ENCODE peak calls at places on chromosome 16, in eight cellular contexts. A is HTR-8/SVneo, I is ACHN, C is AG08395, L is non-pigmented ciliary epithelial cell, J is A549, S is left lobe of liver, W is left cardiac atrium. E is an unnamed sample.

GRCh38 chr16:49092704-49093103 is 188.9 kb downstream of the CBLN1 start:
- DNase-seq in A (no peak), I (no peak), C (no peak), L (no peak), J (no peak), S (no peak), W (no peak), E (no peak)

GRCh38 chr16:5560084-5560483 is 462.5 kb upstream of the EEF2KMT start:
- DNase-seq in A (no peak), I (no peak), C (no peak), L (no peak), J (no peak), S (no peak), W (no peak), E (no peak)

GRCh38 chr16:79316004-79316458 is 284.5 kb downstream of the MAF start:
- DNase-seq in A (no peak), I (no peak), C (no peak), L (no peak), J (no peak), S (no peak), W (no peak), E (no peak)

GRCh38 chr16:68756250-68757051 is 19.4 kb downstream of the CDH1 start:
- DNase-seq in A (no peak), I (no peak), C (no peak), L (no peak), J (peak), S (no peak), W (no peak), E (no peak)

GRCh38 chr16:80314042-80314441 is 226.8 kb upstream of the DYNLRB2 start:
- DNase-seq in A (no peak), I (no peak), C (no peak), L (no peak), J (no peak), S (no peak), W (no peak), E (no peak)

GRCh38 chr16:30092373-30093010 is 768 bp upstream of the TBX6 start:
- DNase-seq in A (no peak), I (peak), C (peak), L (no peak), J (peak), S (peak), W (peak), E (no peak)

GRCh38 chr16:89924298-89924924 is 1.3 kb downstream of the TUBB3 start:
- DNase-seq in A (no peak), I (peak), C (no peak), L (no peak), J (peak), S (no peak), W (peak), E (no peak)

GRCh38 chr16:84005391-84005790 is 37.2 kb downstream of the SLC38A8 start:
- DNase-seq in A (no peak), I (no peak), C (no peak), L (no peak), J (no peak), S (no peak), W (no peak), E (no peak)

GRCh38 chr16:87765473-87765775 is 362 bp downstream of the KLHDC4 start:
- DNase-seq in A (peak), I (peak), C (no peak), L (no peak), J (no peak), S (no peak), W (no peak), E (no peak)

GRCh38 chr16:11181889-11182279 is 74.1 kb downstream of the SOCS1 start:
- DNase-seq in A (no peak), I (peak), C (no peak), L (no peak), J (no peak), S (no peak), W (no peak), E (no peak)

GRCh38 chr16:27123795-27124194 is 57.1 kb downstream of the C16orf82 start:
- DNase-seq in A (no peak), I (no peak), C (no peak), L (no peak), J (no peak), S (no peak), W (no peak), E (no peak)

GRCh38 chr16:2471016-2471652 is at the start of gene NTN3:
- DNase-seq in A (no peak), I (no peak), C (no peak), L (no peak), J (no peak), S (peak), W (no peak), E (no peak)

GRCh38 chr16:68762996-68763756 is 26.1 kb downstream of the CDH1 start:
- DNase-seq in A (no peak), I (no peak), C (peak), L (no peak), J (no peak), S (no peak), W (no peak), E (no peak)

GRCh38 chr16:67463691-67464090 is 17.3 kb downstream of the ATP6V0D1 start:
- DNase-seq in A (no peak), I (no peak), C (no peak), L (no peak), J (no peak), S (no peak), W (no peak), E (no peak)

GRCh38 chr16:85936761-85937343 is 37.9 kb downstream of the IRF8 start:
- DNase-seq in A (no peak), I (no peak), C (no peak), L (no peak), J (no peak), S (no peak), W (no peak), E (no peak)

GRCh38 chr16:69520800-69521602 is 44.8 kb upstream of the NFAT5 start:
- DNase-seq in A (no peak), I (no peak), C (no peak), L (no peak), J (no peak), S (no peak), W (no peak), E (no peak)

GRCh38 chr16:56274369-56274768 is 83.1 kb downstream of the GNAO1 start:
- DNase-seq in A (no peak), I (no peak), C (no peak), L (no peak), J (no peak), S (no peak), W (no peak), E (no peak)

GRCh38 chr16:89732918-89733242 is 11.5 kb downstream of the ZNF276 start:
- DNase-seq in A (no peak), I (no peak), C (no peak), L (no peak), J (no peak), S (no peak), W (no peak), E (no peak)

GRCh38 chr16:3012246-3012645 is 477 bp upstream of the CLDN9 start:
- DNase-seq in A (no peak), I (no peak), C (no peak), L (no peak), J (no peak), S (no peak), W (no peak), E (no peak)

GRCh38 chr16:50559804-50560514 is 11.8 kb downstream of the NKD1 start:
- DNase-seq in A (no peak), I (no peak), C (no peak), L (no peak), J (no peak), S (no peak), W (no peak), E (no peak)

GRCh38 chr16:71225145-71225544 is 5.4 kb downstream of the HYDIN start:
- DNase-seq in A (no peak), I (no peak), C (no peak), L (no peak), J (no peak), S (no peak), W (no peak), E (no peak)

GRCh38 chr16:720990-721764 is at the start of gene ANTKMT:
- DNase-seq in A (peak), I (peak), C (peak), L (no peak), J (peak), S (peak), W (peak), E (no peak)

GRCh38 chr16:2282866-2283555 is 15.1 kb upstream of the RNPS1 start:
- DNase-seq in A (no peak), I (no peak), C (no peak), L (no peak), J (no peak), S (no peak), W (no peak), E (no peak)

GRCh38 chr16:50674831-50675230 is 6.3 kb downstream of the SNX20 start:
- DNase-seq in A (no peak), I (no peak), C (no peak), L (no peak), J (no peak), S (no peak), W (no peak), E (no peak)

GRCh38 chr16:12496181-12496580 is 307.5 kb downstream of the CPPED1 start:
- DNase-seq in A (no peak), I (no peak), C (no peak), L (no peak), J (no peak), S (no peak), W (no peak), E (no peak)

E was measured in AG09309.